ENCODE peak calls at places on chromosomes 16 and 17, in seven cellular contexts. H is iris pigment epithelial cell; Q is amygdala; M is activated T-cell treated with anti-CD3 and anti-CD28 coated beads, Interleukin-2, amount 50 U/mL, for 72 hours; B is MCF 10A; A is kidney glomerular epithelial cell; C is EL. W is an unnamed sample.

GRCh38 chr17:2237960-2238359 is 65.6 kb downstream of the SMG6 start:
- DNase-seq in C (peak), A (peak), Q (no peak), H (no peak), B (peak), M (no peak), W (no peak)

GRCh38 chr16:81492307-81492706 is 47.7 kb downstream of the CMIP start:
- DNase-seq in H (no peak), B (no peak), A (no peak), C (no peak), M (no peak), Q (no peak), W (no peak)

GRCh38 chr16:80058236-80058635 is 457.7 kb upstream of the MAF start:
- DNase-seq in Q (no peak), A (no peak), M (no peak), H (peak), B (no peak), C (no peak), W (peak)

GRCh38 chr17:69287168-69287567 is 39.8 kb downstream of the ABCA5 start:
- DNase-seq in C (peak), A (no peak), H (peak), Q (no peak), M (no peak), B (peak), W (peak)

GRCh38 chr16:27431773-27432599 is 30.0 kb downstream of the IL21R start:
- DNase-seq in C (peak), M (no peak), A (peak), Q (no peak), B (peak), H (peak), W (peak)

GRCh38 chr17:49878931-49879330 is 31.1 kb upstream of the TAC4 start:
- DNase-seq in M (no peak), H (no peak), C (no peak), A (no peak), Q (no peak), B (no peak), W (no peak)

GRCh38 chr16:56989988-56990387 is 631 bp downstream of the NLRC5 start:
- DNase-seq in Q (no peak), H (no peak), C (no peak), A (no peak), B (no peak), M (no peak), W (no peak)

GRCh38 chr16:28140788-28141618 is 70.8 kb downstream of the XPO6 start:
- DNase-seq in B (peak), A (no peak), M (peak), H (no peak), Q (no peak), C (no peak), W (peak)

GRCh38 chr17:32553168-32553567 is 66.4 kb downstream of the CDK5R1 start:
- DNase-seq in M (no peak), C (no peak), H (no peak), B (no peak), A (no peak), Q (no peak), W (peak)

GRCh38 chr17:43367588-43368242 is 31.1 kb upstream of the ARL4D start:
- DNase-seq in Q (peak), B (peak), M (peak), C (peak), H (peak), A (peak), W (peak)

GRCh38 chr17:75505152-75505409 is 10.3 kb downstream of the CASKIN2 start:
- DNase-seq in A (no peak), C (no peak), H (no peak), B (no peak), M (no peak), Q (no peak), W (no peak)

GRCh38 chr16:598823-599739 is 9.2 kb downstream of the RAB40C start:
- DNase-seq in Q (no peak), A (no peak), M (no peak), H (no peak), B (no peak), C (no peak), W (no peak)

GRCh38 chr17:83196973-83197880 is 117.8 kb downstream of the METRNL start:
- DNase-seq in B (no peak), A (no peak), C (no peak), Q (no peak), M (no peak), H (no peak), W (no peak)

GRCh38 chr16:14658063-14658462 is 25.3 kb downstream of the BFAR start:
- DNase-seq in M (no peak), Q (no peak), C (no peak), A (no peak), H (peak), B (peak), W (peak)

GRCh38 chr17:38751803-38752118 is 780 bp upstream of the PSMB3 start:
- DNase-seq in H (peak), A (peak), B (peak), C (peak), M (peak), Q (peak), W (peak)

GRCh38 chr16:63363738-63364137 is 1327.5 kb upstream of the CDH8 start:
- DNase-seq in A (no peak), Q (no peak), M (no peak), B (no peak), H (no peak), C (no peak), W (no peak)

GRCh38 chr17:61536417-61536955 is 54.5 kb downstream of the NACA2 start:
- DNase-seq in C (peak), M (no peak), H (peak), B (no peak), Q (no peak), A (no peak), W (no peak)

GRCh38 chr17:76252040-76252954 is 12.0 kb upstream of the RNF157 start:
- DNase-seq in B (peak), H (peak), Q (no peak), M (peak), A (peak), C (peak), W (peak)

GRCh38 chr16:88681084-88681680 is 5.1 kb downstream of the SNAI3 start:
- DNase-seq in A (no peak), M (peak), B (peak), Q (no peak), C (no peak), H (no peak), W (peak)

GRCh38 chr17:62755139-62755851 is 52.8 kb downstream of the MARCHF10 start:
- DNase-seq in M (no peak), Q (no peak), A (no peak), H (no peak), C (no peak), B (no peak), W (no peak)

GRCh38 chr17:44599298-44600175 is 42.3 kb downstream of the FZD2 start:
- DNase-seq in C (peak), B (peak), A (peak), H (peak), M (no peak), Q (no peak), W (peak)

GRCh38 chr16:65523258-65523950 is 401.5 kb upstream of the CDH11 start:
- DNase-seq in Q (no peak), B (no peak), C (no peak), M (no peak), A (no peak), H (no peak), W (no peak)

GRCh38 chr16:2472885-2473284 is 1.8 kb downstream of the NTN3 start:
- DNase-seq in Q (no peak), M (no peak), A (no peak), H (no peak), C (no peak), B (no peak), W (no peak)

GRCh38 chr17:11488407-11488806 is 109.9 kb upstream of the DNAH9 start:
- DNase-seq in H (no peak), A (no peak), C (no peak), M (no peak), Q (no peak), B (no peak), W (no peak)

GRCh38 chr17:79944251-79944812 is 91.3 kb downstream of the TBC1D16 start:
- DNase-seq in Q (no peak), B (no peak), M (no peak), A (no peak), H (no peak), C (no peak), W (no peak)

GRCh38 chr17:79192503-79193500 is 118.2 kb downstream of the ENGASE start:
- DNase-seq in H (peak), Q (no peak), B (peak), M (peak), A (no peak), C (peak), W (peak)

GRCh38 chr16:20901441-20902112 is 1.0 kb downstream of the LYRM1 start:
- DNase-seq in M (peak), H (peak), A (peak), C (peak), B (peak), Q (peak), W (peak)

GRCh38 chr16:88351521-88352101 is 31.1 kb upstream of the ZNF469 start:
- DNase-seq in C (no peak), M (no peak), Q (no peak), A (no peak), H (no peak), B (no peak), W (no peak)

W was measured in epithelial cell of esophagus.